ENCODE peak calls at places on chromosomes 2 and 18, in six cellular contexts. B is neural progenitor cell, D is MM.1S, E is upper lobe of left lung, X is psoas muscle, H is cardiac muscle cell. U is an unnamed sample. For H3K36me3, the result is how much of the 10 kb centered on the place peaks cover.

GRCh38 chr2:69776886-69777777 is 35.2 kb downstream of the ANXA4 start:
- DNase-seq in X (no peak), E (no peak), H (no peak), D (no peak), B (no peak), U (no peak)

GRCh38 chr2:240643811-240644150 is 18.5 kb downstream of the GPR35 start:
- DNase-seq in X (peak), D (no peak), H (no peak), E (no peak), B (no peak), U (no peak)

GRCh38 chr2:119821266-119821665 is 61.5 kb downstream of the PTPN4 start:
- DNase-seq in X (no peak), B (no peak), E (no peak), D (no peak), H (no peak), U (no peak)

GRCh38 chr2:28663359-28663758 is 88.3 kb upstream of the PPP1CB start:
- DNase-seq in B (no peak), E (no peak), H (no peak), X (no peak), D (no peak), U (no peak)

GRCh38 chr2:23565814-23566213 is 180.8 kb downstream of the KLHL29 start:
- DNase-seq in H (peak), E (no peak), B (no peak), X (peak), D (no peak), U (no peak)

GRCh38 chr18:36504928-36505327 is 207.4 kb downstream of the FHOD3 start:
- DNase-seq in D (no peak), B (no peak), E (no peak), X (no peak), H (no peak), U (no peak)

GRCh38 chr2:108396845-108397244 is 19.1 kb downstream of the SULT1C4 start:
- DNase-seq in X (no peak), H (no peak), E (no peak), D (peak), B (peak), U (no peak)

GRCh38 chr2:236691799-236692167 is 122.2 kb downstream of the ACKR3 start:
- DNase-seq in B (no peak), H (no peak), D (no peak), X (no peak), E (no peak), U (peak)

GRCh38 chr18:34957119-34957863 is 83.9 kb upstream of the MAPRE2 start:
- DNase-seq in E (no peak), X (no peak), B (no peak), D (no peak), H (no peak), U (no peak)

GRCh38 chr2:241025639-241026038 is 27.2 kb downstream of the SNED1 start:
- DNase-seq in X (no peak), B (no peak), D (no peak), E (no peak), H (no peak), U (no peak)

GRCh38 chr2:16014041-16014787 is 73.9 kb downstream of the MYCN start:
- DNase-seq in X (no peak), E (no peak), D (peak), B (no peak), H (no peak), U (no peak)

GRCh38 chr2:273338-273737 is 8.6 kb downstream of the ACP1 start:
- DNase-seq in H (no peak), X (no peak), E (peak), B (no peak), D (no peak), U (no peak)

GRCh38 chr2:54569745-54570296 is 113.7 kb downstream of the SPTBN1 start:
- DNase-seq in X (no peak), H (no peak), E (peak), D (peak), B (peak), U (peak)
- H3K4me3 ChIP-seq in X (no peak), H (no peak), E (no peak), D (peak), B (no peak), U (peak)

GRCh38 chr2:10785260-10785659 is 27.3 kb downstream of the PDIA6 start:
- DNase-seq in E (no peak), B (no peak), D (no peak), X (no peak), H (no peak), U (no peak)
- H3K36me3 ChIP-seq in E (half or more), B (under half), D (under half), X (under half), H (half or more), U (under half)

GRCh38 chr2:49770919-49771318 is 616.6 kb upstream of the FSHR start:
- DNase-seq in B (peak), E (no peak), X (no peak), H (peak), D (no peak), U (no peak)
- TF ChIP-seq CTCF in B (peak), E (peak), X (no peak), H (peak), D (peak), U (peak)

DNA sequence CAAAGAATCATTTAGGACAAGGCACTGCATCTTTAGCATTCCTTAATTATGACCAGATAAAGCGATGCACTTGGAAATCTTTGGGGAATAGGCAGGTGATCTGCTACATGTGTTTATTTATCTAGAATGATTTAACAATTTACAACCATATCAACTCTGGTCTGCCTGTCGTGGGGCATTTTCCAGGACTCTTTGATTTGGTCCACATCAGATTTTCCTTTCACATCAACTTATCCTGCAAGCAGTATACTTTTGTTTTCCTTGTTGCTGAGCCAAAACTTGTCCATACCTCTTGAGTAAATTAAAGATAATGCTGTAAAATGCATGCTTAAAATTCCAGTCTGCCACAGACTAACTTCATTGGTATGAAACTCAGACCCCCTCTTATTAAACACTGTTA is 312.4 kb upstream of the TCF4 start:
- DNase-seq in H (peak), D (no peak), B (no peak), E (no peak), X (no peak), U (no peak)
- H3K4me3 ChIP-seq in H (no peak), D (no peak), B (no peak), E (no peak), X (no peak), U (no peak)

DNA sequence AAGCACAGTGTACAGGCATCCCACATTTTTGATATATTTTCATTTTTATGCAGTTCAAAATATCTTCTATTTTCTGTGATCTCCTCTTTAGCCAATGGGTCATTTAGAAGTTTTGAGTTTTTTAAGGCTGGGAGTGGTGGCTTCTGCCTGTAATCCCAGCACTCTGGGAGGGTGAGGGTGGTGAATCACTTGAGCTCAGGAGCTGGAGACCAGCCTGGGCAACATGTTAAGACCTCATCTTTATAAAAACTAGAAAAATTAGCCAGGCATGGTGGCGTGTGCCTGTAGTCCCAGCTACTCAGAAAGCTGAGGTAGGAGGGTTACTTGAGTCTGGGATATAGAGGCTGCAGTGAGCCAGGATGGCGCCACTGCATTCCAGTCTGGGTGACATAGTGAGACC is 17.8 kb downstream of the UBR3 start:
- DNase-seq in B (no peak), E (no peak), D (no peak), H (no peak), X (no peak), U (no peak)
- H3K36me3 ChIP-seq in B (under half), E (under half), D (under half), H (under half), X (under half), U (under half)

GRCh38 chr2:177392373-177393246 is at the start of gene AGPS:
- DNase-seq in H (peak), B (peak), D (peak), X (peak), E (peak), U (peak)
- TF ChIP-seq CTCF in H (no peak), B (peak), D (no peak), X (no peak), E (peak), U (no peak)

DNA sequence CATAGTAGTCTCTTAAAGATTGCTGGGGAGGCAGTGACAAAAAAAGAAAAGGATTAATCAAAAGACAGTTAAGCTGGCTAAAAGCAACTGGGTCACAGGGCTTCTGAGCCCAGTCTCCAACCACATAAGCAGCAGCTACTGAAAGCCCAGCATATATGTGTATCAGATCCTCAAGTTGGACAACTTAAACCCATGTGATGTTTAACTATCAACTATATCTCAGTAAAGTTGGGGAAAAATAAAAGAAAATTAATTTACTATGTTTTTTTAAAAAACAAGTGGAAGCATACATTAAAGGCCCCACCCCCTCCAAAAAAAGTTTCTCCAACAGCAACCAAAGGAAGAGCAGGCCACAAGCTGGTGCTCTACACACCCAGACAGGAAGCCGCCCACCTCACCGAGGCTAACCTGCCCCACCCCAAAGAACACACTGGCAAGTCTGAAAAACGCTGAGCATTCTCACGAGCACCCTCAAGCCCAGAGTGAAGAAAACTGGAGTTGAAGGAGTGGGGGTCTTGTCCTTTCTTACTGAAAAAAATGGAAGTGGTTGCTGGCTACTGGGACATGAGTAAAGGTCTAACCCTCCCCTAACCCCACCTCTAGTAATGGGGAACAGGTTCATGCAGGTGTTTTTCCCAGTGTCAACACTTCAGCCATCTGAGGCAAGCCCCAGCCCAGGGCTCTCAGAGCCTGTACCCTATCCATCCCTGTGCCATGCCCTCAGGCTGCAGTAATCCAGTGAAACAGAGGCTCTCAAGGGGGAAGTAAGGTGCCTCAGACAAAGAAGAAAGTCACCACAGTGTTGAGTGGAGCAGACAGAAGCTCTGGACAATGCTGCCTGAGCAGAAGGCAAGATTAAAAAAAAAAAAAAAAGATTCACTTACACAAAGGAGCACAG is 106.3 kb downstream of the GYPC start:
- DNase-seq in H (no peak), D (no peak), X (no peak), E (no peak), B (no peak), U (no peak)
- H3K4me3 ChIP-seq in H (no peak), D (no peak), X (no peak), E (no peak), B (no peak), U (no peak)

U was measured in GM06990.